ENCODE peak calls at places on chromosomes 7 and 10, in nine cellular contexts. One of them, this sample, is unnamed.

GRCh38 chr10:131212763-131213325 is 98.7 kb downstream of the TCERG1L start:
- DNase-seq in activated CD8-positive, alpha-beta memory T cell treated with anti-CD3 and anti-CD28 coated beads for 24 hours: no peak
- DNase-seq in fibroblast of pulmonary artery: no peak
- DNase-seq in GM23248: no peak
- DNase-seq in NCI-H1694 treated with DMSO at 0.1 percent for 48 hours: no peak
- DNase-seq in DMS153: no peak
- DNase-seq in skeletal muscle cell: no peak
- DNase-seq in HS-27A: no peak
- DNase-seq in NCI-H2171 treated with DMSO at 0.1 percent for 48 hours: no peak
- DNase-seq in this sample: no peak

GRCh38 chr7:107891619-107892366 is 810 bp downstream of the DLD start:
- DNase-seq in NCI-H2171 treated with DMSO at 0.1 percent for 48 hours: no peak
- DNase-seq in skeletal muscle cell: no peak
- DNase-seq in activated CD8-positive, alpha-beta memory T cell treated with anti-CD3 and anti-CD28 coated beads for 24 hours: no peak
- DNase-seq in GM23248: peak
- DNase-seq in fibroblast of pulmonary artery: peak
- DNase-seq in DMS153: no peak
- DNase-seq in NCI-H1694 treated with DMSO at 0.1 percent for 48 hours: no peak
- DNase-seq in HS-27A: no peak
- DNase-seq in this sample: no peak

GRCh38 chr10:43452356-43452914 is 15.5 kb downstream of the ZNF487 start:
- DNase-seq in NCI-H1694 treated with DMSO at 0.1 percent for 48 hours: no peak
- DNase-seq in HS-27A: no peak
- DNase-seq in GM23248: peak
- DNase-seq in fibroblast of pulmonary artery: no peak
- DNase-seq in NCI-H2171 treated with DMSO at 0.1 percent for 48 hours: no peak
- DNase-seq in activated CD8-positive, alpha-beta memory T cell treated with anti-CD3 and anti-CD28 coated beads for 24 hours: no peak
- DNase-seq in DMS153: no peak
- DNase-seq in skeletal muscle cell: no peak
- DNase-seq in this sample: no peak

GRCh38 chr7:34066968-34067367 is 161.6 kb downstream of the BMPER start:
- DNase-seq in fibroblast of pulmonary artery: no peak
- DNase-seq in NCI-H2171 treated with DMSO at 0.1 percent for 48 hours: peak
- DNase-seq in skeletal muscle cell: no peak
- DNase-seq in HS-27A: no peak
- DNase-seq in GM23248: no peak
- DNase-seq in DMS153: peak
- DNase-seq in NCI-H1694 treated with DMSO at 0.1 percent for 48 hours: peak
- DNase-seq in activated CD8-positive, alpha-beta memory T cell treated with anti-CD3 and anti-CD28 coated beads for 24 hours: no peak
- DNase-seq in this sample: no peak

GRCh38 chr7:80724249-80724871 is 85.9 kb downstream of the CD36 start:
- DNase-seq in NCI-H1694 treated with DMSO at 0.1 percent for 48 hours: no peak
- DNase-seq in fibroblast of pulmonary artery: peak
- DNase-seq in activated CD8-positive, alpha-beta memory T cell treated with anti-CD3 and anti-CD28 coated beads for 24 hours: no peak
- DNase-seq in HS-27A: no peak
- DNase-seq in skeletal muscle cell: peak
- DNase-seq in GM23248: peak
- DNase-seq in DMS153: no peak
- DNase-seq in NCI-H2171 treated with DMSO at 0.1 percent for 48 hours: no peak
- DNase-seq in this sample: no peak

GRCh38 chr7:122770943-122771342 is 68.2 kb upstream of the RNF148 start:
- DNase-seq in DMS153: no peak
- DNase-seq in fibroblast of pulmonary artery: no peak
- DNase-seq in activated CD8-positive, alpha-beta memory T cell treated with anti-CD3 and anti-CD28 coated beads for 24 hours: no peak
- DNase-seq in NCI-H2171 treated with DMSO at 0.1 percent for 48 hours: peak
- DNase-seq in NCI-H1694 treated with DMSO at 0.1 percent for 48 hours: no peak
- DNase-seq in skeletal muscle cell: peak
- DNase-seq in GM23248: no peak
- DNase-seq in HS-27A: no peak
- DNase-seq in this sample: no peak

GRCh38 chr7:542935-543789 is 23.5 kb upstream of the PDGFA start:
- DNase-seq in HS-27A: peak
- DNase-seq in activated CD8-positive, alpha-beta memory T cell treated with anti-CD3 and anti-CD28 coated beads for 24 hours: no peak
- DNase-seq in NCI-H2171 treated with DMSO at 0.1 percent for 48 hours: no peak
- DNase-seq in skeletal muscle cell: peak
- DNase-seq in fibroblast of pulmonary artery: peak
- DNase-seq in DMS153: no peak
- DNase-seq in GM23248: peak
- DNase-seq in NCI-H1694 treated with DMSO at 0.1 percent for 48 hours: no peak
- DNase-seq in this sample: no peak

GRCh38 chr7:80089341-80089740 is 45.3 kb upstream of the GNAI1 start:
- DNase-seq in NCI-H1694 treated with DMSO at 0.1 percent for 48 hours: no peak
- DNase-seq in DMS153: no peak
- DNase-seq in NCI-H2171 treated with DMSO at 0.1 percent for 48 hours: no peak
- DNase-seq in GM23248: peak
- DNase-seq in fibroblast of pulmonary artery: peak
- DNase-seq in skeletal muscle cell: no peak
- DNase-seq in activated CD8-positive, alpha-beta memory T cell treated with anti-CD3 and anti-CD28 coated beads for 24 hours: no peak
- DNase-seq in HS-27A: no peak
- DNase-seq in this sample: no peak

GRCh38 chr7:90661290-90662151 is 65.4 kb downstream of the CDK14 start:
- DNase-seq in NCI-H2171 treated with DMSO at 0.1 percent for 48 hours: no peak
- DNase-seq in DMS153: no peak
- DNase-seq in fibroblast of pulmonary artery: peak
- DNase-seq in GM23248: peak
- DNase-seq in skeletal muscle cell: peak
- DNase-seq in HS-27A: no peak
- DNase-seq in activated CD8-positive, alpha-beta memory T cell treated with anti-CD3 and anti-CD28 coated beads for 24 hours: no peak
- DNase-seq in NCI-H1694 treated with DMSO at 0.1 percent for 48 hours: no peak
- DNase-seq in this sample: no peak

GRCh38 chr10:48400129-48400849 is 93.8 kb downstream of the MAPK8 start:
- DNase-seq in NCI-H1694 treated with DMSO at 0.1 percent for 48 hours: no peak
- DNase-seq in skeletal muscle cell: no peak
- DNase-seq in activated CD8-positive, alpha-beta memory T cell treated with anti-CD3 and anti-CD28 coated beads for 24 hours: no peak
- DNase-seq in fibroblast of pulmonary artery: no peak
- DNase-seq in NCI-H2171 treated with DMSO at 0.1 percent for 48 hours: no peak
- DNase-seq in HS-27A: no peak
- DNase-seq in GM23248: peak
- DNase-seq in DMS153: no peak
- DNase-seq in this sample: no peak

GRCh38 chr7:128672927-128673517 is 930 bp downstream of the GARIN1A start:
- DNase-seq in fibroblast of pulmonary artery: peak
- DNase-seq in skeletal muscle cell: no peak
- DNase-seq in NCI-H2171 treated with DMSO at 0.1 percent for 48 hours: peak
- DNase-seq in DMS153: no peak
- DNase-seq in NCI-H1694 treated with DMSO at 0.1 percent for 48 hours: peak
- DNase-seq in GM23248: peak
- DNase-seq in activated CD8-positive, alpha-beta memory T cell treated with anti-CD3 and anti-CD28 coated beads for 24 hours: no peak
- DNase-seq in HS-27A: no peak
- DNase-seq in this sample: no peak

GRCh38 chr7:134660242-134660785 is 13.7 kb downstream of the BPGM start:
- DNase-seq in GM23248: peak
- DNase-seq in NCI-H2171 treated with DMSO at 0.1 percent for 48 hours: no peak
- DNase-seq in HS-27A: no peak
- DNase-seq in NCI-H1694 treated with DMSO at 0.1 percent for 48 hours: no peak
- DNase-seq in DMS153: no peak
- DNase-seq in fibroblast of pulmonary artery: no peak
- DNase-seq in skeletal muscle cell: no peak
- DNase-seq in activated CD8-positive, alpha-beta memory T cell treated with anti-CD3 and anti-CD28 coated beads for 24 hours: no peak
- DNase-seq in this sample: no peak

GRCh38 chr7:86949052-86949778 is 110.2 kb downstream of the ELAPOR2 start:
- DNase-seq in NCI-H1694 treated with DMSO at 0.1 percent for 48 hours: no peak
- DNase-seq in GM23248: no peak
- DNase-seq in skeletal muscle cell: no peak
- DNase-seq in DMS153: no peak
- DNase-seq in fibroblast of pulmonary artery: no peak
- DNase-seq in NCI-H2171 treated with DMSO at 0.1 percent for 48 hours: no peak
- DNase-seq in HS-27A: no peak
- DNase-seq in activated CD8-positive, alpha-beta memory T cell treated with anti-CD3 and anti-CD28 coated beads for 24 hours: no peak
- DNase-seq in this sample: no peak

GRCh38 chr7:44565097-44565794 is 8.5 kb downstream of the DDX56 start:
- DNase-seq in DMS153: peak
- DNase-seq in NCI-H2171 treated with DMSO at 0.1 percent for 48 hours: peak
- DNase-seq in fibroblast of pulmonary artery: peak
- DNase-seq in skeletal muscle cell: no peak
- DNase-seq in activated CD8-positive, alpha-beta memory T cell treated with anti-CD3 and anti-CD28 coated beads for 24 hours: peak
- DNase-seq in GM23248: peak
- DNase-seq in NCI-H1694 treated with DMSO at 0.1 percent for 48 hours: peak
- DNase-seq in HS-27A: no peak
- DNase-seq in this sample: peak

GRCh38 chr10:79933961-79934360 is 14.9 kb downstream of the SFTPD start:
- DNase-seq in GM23248: no peak
- DNase-seq in activated CD8-positive, alpha-beta memory T cell treated with anti-CD3 and anti-CD28 coated beads for 24 hours: no peak
- DNase-seq in DMS153: no peak
- DNase-seq in skeletal muscle cell: no peak
- DNase-seq in fibroblast of pulmonary artery: peak
- DNase-seq in NCI-H2171 treated with DMSO at 0.1 percent for 48 hours: no peak
- DNase-seq in HS-27A: no peak
- DNase-seq in NCI-H1694 treated with DMSO at 0.1 percent for 48 hours: no peak
- DNase-seq in this sample: no peak

This sample was measured in NCI-H774.